ENCODE peak calls at places on chromosomes 5 and 9, in six cellular contexts. One of them, this sample, is unnamed.

GRCh38 chr9:132631280-132631679 is 38.5 kb downstream of the DDX31 start:
- DNase-seq in A549: no peak
- DNase-seq in uterus: no peak
- DNase-seq in heart left ventricle: no peak
- DNase-seq in NB4: no peak
- DNase-seq in body of pancreas: no peak
- DNase-seq in this sample: no peak

GRCh38 chr9:136787690-136788400 is 3.3 kb upstream of the TMEM141 start:
- DNase-seq in A549: peak; percentile 59
- DNase-seq in uterus: peak; percentile 70
- DNase-seq in heart left ventricle: peak; percentile 71
- DNase-seq in NB4: peak; percentile 82
- DNase-seq in body of pancreas: peak; percentile 71
- DNase-seq in this sample: peak; percentile 91

GRCh38 chr5:61304611-61305369 is 27.3 kb upstream of the ZSWIM6 start:
- DNase-seq in A549: peak; percentile 98
- DNase-seq in uterus: no peak
- DNase-seq in heart left ventricle: no peak
- DNase-seq in NB4: no peak
- DNase-seq in body of pancreas: peak; percentile 38
- DNase-seq in this sample: peak; percentile 25

GRCh38 chr5:79846198-79846521 is 144.9 kb downstream of the MTX3 start:
- DNase-seq in A549: no peak
- DNase-seq in uterus: no peak
- DNase-seq in heart left ventricle: no peak
- DNase-seq in NB4: no peak
- DNase-seq in body of pancreas: no peak
- DNase-seq in this sample: no peak

GRCh38 chr5:132438931-132439330 is 51.6 kb downstream of the IRF1 start:
- DNase-seq in A549: no peak
- DNase-seq in uterus: peak; percentile 22
- DNase-seq in heart left ventricle: no peak
- DNase-seq in NB4: peak; percentile 21
- DNase-seq in body of pancreas: no peak
- DNase-seq in this sample: no peak

GRCh38 chr9:120242397-120242796 is 337.6 kb downstream of the CDK5RAP2 start:
- DNase-seq in A549: no peak
- DNase-seq in uterus: no peak
- DNase-seq in heart left ventricle: no peak
- DNase-seq in NB4: no peak
- DNase-seq in body of pancreas: no peak
- DNase-seq in this sample: no peak

GRCh38 chr9:121853617-121854395 is 202.4 kb downstream of the DAB2IP start:
- DNase-seq in A549: no peak
- DNase-seq in uterus: no peak
- DNase-seq in heart left ventricle: no peak
- DNase-seq in NB4: no peak
- DNase-seq in body of pancreas: no peak
- DNase-seq in this sample: no peak

GRCh38 chr5:95382843-95383242 is 8.3 kb upstream of the FAM81B start:
- DNase-seq in A549: no peak
- DNase-seq in uterus: no peak
- DNase-seq in heart left ventricle: no peak
- DNase-seq in NB4: no peak
- DNase-seq in body of pancreas: no peak
- DNase-seq in this sample: no peak

GRCh38 chr9:134570151-134570621 is 71.4 kb upstream of the COL5A1 start:
- DNase-seq in A549: no peak
- DNase-seq in uterus: peak; percentile 5
- DNase-seq in heart left ventricle: no peak
- DNase-seq in NB4: peak; percentile 81
- DNase-seq in body of pancreas: no peak
- DNase-seq in this sample: no peak

GRCh38 chr5:103151156-103151555 is 31.1 kb downstream of the PPIP5K2 start:
- DNase-seq in A549: no peak
- DNase-seq in uterus: no peak
- DNase-seq in heart left ventricle: no peak
- DNase-seq in NB4: no peak
- DNase-seq in body of pancreas: no peak
- DNase-seq in this sample: no peak

GRCh38 chr9:88678431-88678830 is 143.5 kb downstream of the NXNL2 start:
- DNase-seq in A549: no peak
- DNase-seq in uterus: no peak
- DNase-seq in heart left ventricle: no peak
- DNase-seq in NB4: no peak
- DNase-seq in body of pancreas: no peak
- DNase-seq in this sample: no peak

GRCh38 chr9:35951736-35952135 is 6.2 kb downstream of the OR2S2 start:
- DNase-seq in A549: peak; percentile 42
- DNase-seq in uterus: no peak
- DNase-seq in heart left ventricle: peak; percentile 33
- DNase-seq in NB4: no peak
- DNase-seq in body of pancreas: no peak
- DNase-seq in this sample: no peak

GRCh38 chr5:5418006-5418405 is 4.5 kb upstream of the ICE1 start:
- DNase-seq in A549: no peak
- DNase-seq in uterus: no peak
- DNase-seq in heart left ventricle: no peak
- DNase-seq in NB4: no peak
- DNase-seq in body of pancreas: no peak
- DNase-seq in this sample: no peak

GRCh38 chr5:6411141-6411540 is 32.8 kb upstream of the MED10 start:
- DNase-seq in A549: no peak
- DNase-seq in uterus: no peak
- DNase-seq in heart left ventricle: no peak
- DNase-seq in NB4: peak; percentile 11
- DNase-seq in body of pancreas: no peak
- DNase-seq in this sample: no peak

GRCh38 chr5:87899109-87900100 is 369.2 kb downstream of the TMEM161B start:
- DNase-seq in A549: no peak
- DNase-seq in uterus: peak; percentile 54
- DNase-seq in heart left ventricle: peak; percentile 64
- DNase-seq in NB4: peak; percentile 69
- DNase-seq in body of pancreas: peak; percentile 7
- DNase-seq in this sample: no peak

GRCh38 chr5:28402590-28403301 is 1364.4 kb upstream of the CDH9 start:
- DNase-seq in A549: no peak
- DNase-seq in uterus: no peak
- DNase-seq in heart left ventricle: no peak
- DNase-seq in NB4: no peak
- DNase-seq in body of pancreas: no peak
- DNase-seq in this sample: no peak

GRCh38 chr9:70677336-70677735 is 262.9 kb upstream of the KLF9 start:
- DNase-seq in A549: no peak
- DNase-seq in uterus: no peak
- DNase-seq in heart left ventricle: no peak
- DNase-seq in NB4: no peak
- DNase-seq in body of pancreas: no peak
- DNase-seq in this sample: no peak

GRCh38 chr5:113807384-113808053 is 294.0 kb downstream of the YTHDC2 start:
- DNase-seq in A549: no peak
- DNase-seq in uterus: peak; percentile 59
- DNase-seq in heart left ventricle: no peak
- DNase-seq in NB4: no peak
- DNase-seq in body of pancreas: no peak
- DNase-seq in this sample: no peak

GRCh38 chr5:107284822-107285510 is 385.8 kb downstream of the EFNA5 start:
- DNase-seq in A549: peak; percentile 57
- DNase-seq in uterus: no peak
- DNase-seq in heart left ventricle: no peak
- DNase-seq in NB4: no peak
- DNase-seq in body of pancreas: no peak
- DNase-seq in this sample: no peak

GRCh38 chr5:88824892-88825781 is 57.8 kb downstream of the MEF2C start:
- DNase-seq in A549: no peak
- DNase-seq in uterus: no peak
- DNase-seq in heart left ventricle: no peak
- DNase-seq in NB4: peak; percentile 14
- DNase-seq in body of pancreas: no peak
- DNase-seq in this sample: no peak

GRCh38 chr5:171945066-171945465 is 61.4 kb downstream of the FBXW11 start:
- DNase-seq in A549: no peak
- DNase-seq in uterus: no peak
- DNase-seq in heart left ventricle: no peak
- DNase-seq in NB4: no peak
- DNase-seq in body of pancreas: no peak
- DNase-seq in this sample: no peak

GRCh38 chr5:18761801-18762200 is 1127.5 kb downstream of the TAF11L14 start:
- DNase-seq in A549: no peak
- DNase-seq in uterus: no peak
- DNase-seq in heart left ventricle: no peak
- DNase-seq in NB4: peak; percentile 35
- DNase-seq in body of pancreas: no peak
- DNase-seq in this sample: no peak

GRCh38 chr9:69066955-69067354 is 31.4 kb downstream of the FXN start:
- DNase-seq in A549: no peak
- DNase-seq in uterus: no peak
- DNase-seq in heart left ventricle: no peak
- DNase-seq in NB4: no peak
- DNase-seq in body of pancreas: no peak
- DNase-seq in this sample: no peak

GRCh38 chr9:18703086-18703750 is 229.3 kb downstream of the ADAMTSL1 start:
- DNase-seq in A549: no peak
- DNase-seq in uterus: peak; percentile 39
- DNase-seq in heart left ventricle: peak; percentile 16
- DNase-seq in NB4: no peak
- DNase-seq in body of pancreas: no peak
- DNase-seq in this sample: no peak

GRCh38 chr5:177447066-177447610 is 524 bp downstream of the PRR7 start:
- DNase-seq in A549: peak; percentile 77
- DNase-seq in uterus: no peak
- DNase-seq in heart left ventricle: no peak
- DNase-seq in NB4: peak; percentile 78
- DNase-seq in body of pancreas: peak; percentile 70
- DNase-seq in this sample: peak; percentile 61

GRCh38 chr5:167906209-167906853 is 385.1 kb upstream of the WWC1 start:
- DNase-seq in A549: no peak
- DNase-seq in uterus: no peak
- DNase-seq in heart left ventricle: no peak
- DNase-seq in NB4: no peak
- DNase-seq in body of pancreas: no peak
- DNase-seq in this sample: no peak

DNA sequence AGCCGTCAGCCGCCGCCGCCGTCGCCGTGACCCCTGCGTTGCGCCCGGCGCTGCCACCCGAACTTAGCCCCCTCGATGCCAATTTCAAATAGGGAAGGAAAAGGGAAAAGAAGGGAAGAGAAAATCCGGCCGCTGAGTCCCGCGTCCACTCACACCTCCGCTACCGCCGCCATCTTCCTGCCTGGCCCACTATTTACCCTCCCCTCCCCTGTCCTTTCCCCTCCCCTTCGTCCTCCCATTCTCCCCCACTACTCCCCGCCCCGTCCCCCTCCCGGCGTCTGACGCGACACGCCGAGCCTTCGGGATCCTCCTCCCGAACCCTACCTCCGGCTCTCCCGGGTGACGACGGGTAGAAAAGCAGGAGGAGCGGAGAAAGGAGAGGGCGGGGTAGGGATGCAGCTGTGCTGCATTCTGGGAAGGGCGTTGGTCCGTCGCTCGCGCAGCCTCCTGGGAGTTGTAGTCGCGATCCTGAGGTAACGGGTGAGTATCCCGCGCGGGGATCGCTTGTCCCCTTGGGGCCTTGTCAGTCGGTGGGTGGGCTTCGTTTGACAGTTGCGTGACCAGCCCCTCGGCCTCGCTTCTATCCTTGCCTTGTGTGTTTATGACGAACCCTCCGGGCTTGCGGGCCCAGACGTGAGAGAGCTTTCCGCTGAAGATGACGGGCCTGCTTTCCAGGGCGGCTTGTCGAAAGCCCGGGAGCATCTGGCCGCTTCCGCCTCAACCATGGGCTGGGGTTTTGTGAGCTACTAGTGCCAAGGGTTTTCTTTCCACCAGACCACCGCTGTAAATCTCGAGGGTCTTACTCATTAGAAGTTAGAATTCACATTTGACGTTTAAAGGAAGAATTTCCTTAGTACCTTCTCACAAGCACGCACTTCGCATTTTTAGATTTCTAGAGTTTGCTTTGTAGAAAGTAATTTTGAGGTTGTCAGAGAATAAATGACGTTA is at the start of the genes CERT1 and POLK:
- DNase-seq in A549: peak; percentile 97
- DNase-seq in uterus: peak; percentile 98
- DNase-seq in heart left ventricle: peak; percentile 99
- DNase-seq in NB4: peak; percentile 98
- DNase-seq in body of pancreas: peak; percentile 97
- DNase-seq in this sample: peak; percentile 98
- TF ChIP-seq POLR2A in A549: peak; percentile 87
- TF ChIP-seq POLR2A in uterus: peak; percentile 71
- TF ChIP-seq POLR2A in heart left ventricle: no peak
- TF ChIP-seq POLR2A in NB4: peak; percentile 68
- TF ChIP-seq POLR2A in body of pancreas: peak; percentile 94
- TF ChIP-seq POLR2A in this sample: peak; percentile 87

GRCh38 chr5:322942-323879 is 1.7 kb downstream of the AHRR start:
- DNase-seq in A549: no peak
- DNase-seq in uterus: no peak
- DNase-seq in heart left ventricle: no peak
- DNase-seq in NB4: peak; percentile 58
- DNase-seq in body of pancreas: no peak
- DNase-seq in this sample: no peak
- TF ChIP-seq POLR2A in A549: no peak
- TF ChIP-seq POLR2A in uterus: no peak
- TF ChIP-seq POLR2A in heart left ventricle: no peak
- TF ChIP-seq POLR2A in NB4: no peak
- TF ChIP-seq POLR2A in body of pancreas: no peak
- TF ChIP-seq POLR2A in this sample: no peak

GRCh38 chr5:138934971-138935370 is 59.8 kb upstream of the LRRTM2 start:
- DNase-seq in A549: no peak
- DNase-seq in uterus: no peak
- DNase-seq in heart left ventricle: no peak
- DNase-seq in NB4: no peak
- DNase-seq in body of pancreas: no peak
- DNase-seq in this sample: no peak
- TF ChIP-seq POLR2A in A549: no peak
- TF ChIP-seq POLR2A in uterus: no peak
- TF ChIP-seq POLR2A in heart left ventricle: no peak
- TF ChIP-seq POLR2A in NB4: no peak
- TF ChIP-seq POLR2A in body of pancreas: no peak
- TF ChIP-seq POLR2A in this sample: no peak

GRCh38 chr9:99348289-99348688 is 126.2 kb downstream of the SEC61B start:
- DNase-seq in A549: no peak
- DNase-seq in uterus: no peak
- DNase-seq in heart left ventricle: no peak
- DNase-seq in NB4: no peak
- DNase-seq in body of pancreas: no peak
- DNase-seq in this sample: no peak

GRCh38 chr9:99341686-99342085 is 119.6 kb downstream of the SEC61B start:
- DNase-seq in A549: no peak
- DNase-seq in uterus: no peak
- DNase-seq in heart left ventricle: no peak
- DNase-seq in NB4: no peak
- DNase-seq in body of pancreas: no peak
- DNase-seq in this sample: no peak

GRCh38 chr9:99345936-99346335 is 123.9 kb downstream of the SEC61B start:
- DNase-seq in A549: peak; percentile 40
- DNase-seq in uterus: no peak
- DNase-seq in heart left ventricle: no peak
- DNase-seq in NB4: no peak
- DNase-seq in body of pancreas: no peak
- DNase-seq in this sample: no peak

GRCh38 chr9:99347556-99347955 is 125.5 kb downstream of the SEC61B start:
- DNase-seq in A549: no peak
- DNase-seq in uterus: no peak
- DNase-seq in heart left ventricle: no peak
- DNase-seq in NB4: no peak
- DNase-seq in body of pancreas: no peak
- DNase-seq in this sample: no peak

GRCh38 chr9:99345451-99345850 is 123.4 kb downstream of the SEC61B start:
- DNase-seq in A549: no peak
- DNase-seq in uterus: no peak
- DNase-seq in heart left ventricle: no peak
- DNase-seq in NB4: no peak
- DNase-seq in body of pancreas: no peak
- DNase-seq in this sample: no peak
- TF ChIP-seq POLR2A in A549: no peak
- TF ChIP-seq POLR2A in uterus: no peak
- TF ChIP-seq POLR2A in heart left ventricle: no peak
- TF ChIP-seq POLR2A in NB4: no peak
- TF ChIP-seq POLR2A in body of pancreas: no peak
- TF ChIP-seq POLR2A in this sample: no peak

This sample was measured in erythroblast.